ENCODE peak calls at places on chromosome 16, in nine cellular contexts. One of them, this sample, is unnamed.

GRCh38 chr16:8590161-8590688 is at the start of gene TMEM114:
- DNase-seq in choroid plexus epithelial cell: no peak
- DNase-seq in KG1: no peak
- DNase-seq in NCI-H187 treated with DMSO at 0.1 percent for 48 hours: no peak
- DNase-seq in A549: no peak
- DNase-seq in stimulated activated CD8-positive, alpha-beta memory T cell treated with anti-CD3 and anti-CD28 coated beads, Interleukin-12 subunit alpha, Interleukin-12 subunit beta, amount 100 ng/mL, for 1 hour: no peak
- DNase-seq in NCI-H1092 treated with DMSO at 0.1 percent for 48 hours: no peak
- DNase-seq in aorta: no peak
- DNase-seq in nephron progenitor cell: peak; percentile 60
- DNase-seq in this sample: no peak

GRCh38 chr16:20401066-20401465 is 3.5 kb downstream of the PDILT start:
- DNase-seq in choroid plexus epithelial cell: no peak
- DNase-seq in KG1: no peak
- DNase-seq in NCI-H187 treated with DMSO at 0.1 percent for 48 hours: no peak
- DNase-seq in A549: no peak
- DNase-seq in stimulated activated CD8-positive, alpha-beta memory T cell treated with anti-CD3 and anti-CD28 coated beads, Interleukin-12 subunit alpha, Interleukin-12 subunit beta, amount 100 ng/mL, for 1 hour: no peak
- DNase-seq in NCI-H1092 treated with DMSO at 0.1 percent for 48 hours: no peak
- DNase-seq in aorta: no peak
- DNase-seq in nephron progenitor cell: no peak
- DNase-seq in this sample: no peak

GRCh38 chr16:58497935-58498334 is 2.0 kb upstream of the NDRG4 start:
- DNase-seq in choroid plexus epithelial cell: no peak
- DNase-seq in KG1: no peak
- DNase-seq in NCI-H187 treated with DMSO at 0.1 percent for 48 hours: no peak
- DNase-seq in A549: no peak
- DNase-seq in stimulated activated CD8-positive, alpha-beta memory T cell treated with anti-CD3 and anti-CD28 coated beads, Interleukin-12 subunit alpha, Interleukin-12 subunit beta, amount 100 ng/mL, for 1 hour: no peak
- DNase-seq in NCI-H1092 treated with DMSO at 0.1 percent for 48 hours: no peak
- DNase-seq in aorta: peak; percentile 64
- DNase-seq in nephron progenitor cell: no peak
- DNase-seq in this sample: no peak

GRCh38 chr16:23974223-23974622 is 138.4 kb downstream of the PRKCB start:
- DNase-seq in choroid plexus epithelial cell: no peak
- DNase-seq in KG1: no peak
- DNase-seq in NCI-H187 treated with DMSO at 0.1 percent for 48 hours: no peak
- DNase-seq in A549: no peak
- DNase-seq in stimulated activated CD8-positive, alpha-beta memory T cell treated with anti-CD3 and anti-CD28 coated beads, Interleukin-12 subunit alpha, Interleukin-12 subunit beta, amount 100 ng/mL, for 1 hour: no peak
- DNase-seq in NCI-H1092 treated with DMSO at 0.1 percent for 48 hours: no peak
- DNase-seq in aorta: no peak
- DNase-seq in nephron progenitor cell: peak; percentile 67
- DNase-seq in this sample: no peak

GRCh38 chr16:13984794-13985193 is 64.8 kb downstream of the ERCC4 start:
- DNase-seq in choroid plexus epithelial cell: no peak
- DNase-seq in KG1: no peak
- DNase-seq in NCI-H187 treated with DMSO at 0.1 percent for 48 hours: no peak
- DNase-seq in A549: no peak
- DNase-seq in stimulated activated CD8-positive, alpha-beta memory T cell treated with anti-CD3 and anti-CD28 coated beads, Interleukin-12 subunit alpha, Interleukin-12 subunit beta, amount 100 ng/mL, for 1 hour: no peak
- DNase-seq in NCI-H1092 treated with DMSO at 0.1 percent for 48 hours: no peak
- DNase-seq in aorta: no peak
- DNase-seq in nephron progenitor cell: no peak
- DNase-seq in this sample: no peak

GRCh38 chr16:23700509-23700908 is 12.5 kb downstream of the ERN2 start:
- DNase-seq in choroid plexus epithelial cell: no peak
- DNase-seq in KG1: no peak
- DNase-seq in NCI-H187 treated with DMSO at 0.1 percent for 48 hours: no peak
- DNase-seq in A549: no peak
- DNase-seq in stimulated activated CD8-positive, alpha-beta memory T cell treated with anti-CD3 and anti-CD28 coated beads, Interleukin-12 subunit alpha, Interleukin-12 subunit beta, amount 100 ng/mL, for 1 hour: no peak
- DNase-seq in NCI-H1092 treated with DMSO at 0.1 percent for 48 hours: peak; percentile 9
- DNase-seq in aorta: peak; percentile 66
- DNase-seq in nephron progenitor cell: peak; percentile 14
- DNase-seq in this sample: peak; percentile 7

GRCh38 chr16:55542459-55543082 is 23.9 kb upstream of the CAPNS2 start:
- DNase-seq in choroid plexus epithelial cell: peak; percentile 72
- DNase-seq in KG1: no peak
- DNase-seq in NCI-H187 treated with DMSO at 0.1 percent for 48 hours: no peak
- DNase-seq in A549: no peak
- DNase-seq in stimulated activated CD8-positive, alpha-beta memory T cell treated with anti-CD3 and anti-CD28 coated beads, Interleukin-12 subunit alpha, Interleukin-12 subunit beta, amount 100 ng/mL, for 1 hour: no peak
- DNase-seq in NCI-H1092 treated with DMSO at 0.1 percent for 48 hours: no peak
- DNase-seq in aorta: no peak
- DNase-seq in nephron progenitor cell: no peak
- DNase-seq in this sample: no peak

GRCh38 chr16:80260906-80261311 is 279.9 kb upstream of the DYNLRB2 start:
- DNase-seq in choroid plexus epithelial cell: peak; percentile 8
- DNase-seq in KG1: no peak
- DNase-seq in NCI-H187 treated with DMSO at 0.1 percent for 48 hours: no peak
- DNase-seq in A549: no peak
- DNase-seq in stimulated activated CD8-positive, alpha-beta memory T cell treated with anti-CD3 and anti-CD28 coated beads, Interleukin-12 subunit alpha, Interleukin-12 subunit beta, amount 100 ng/mL, for 1 hour: no peak
- DNase-seq in NCI-H1092 treated with DMSO at 0.1 percent for 48 hours: no peak
- DNase-seq in aorta: no peak
- DNase-seq in nephron progenitor cell: no peak
- DNase-seq in this sample: no peak

GRCh38 chr16:84631882-84632281 is 14.0 kb upstream of the COTL1 start:
- DNase-seq in choroid plexus epithelial cell: no peak
- DNase-seq in KG1: no peak
- DNase-seq in NCI-H187 treated with DMSO at 0.1 percent for 48 hours: no peak
- DNase-seq in A549: no peak
- DNase-seq in stimulated activated CD8-positive, alpha-beta memory T cell treated with anti-CD3 and anti-CD28 coated beads, Interleukin-12 subunit alpha, Interleukin-12 subunit beta, amount 100 ng/mL, for 1 hour: no peak
- DNase-seq in NCI-H1092 treated with DMSO at 0.1 percent for 48 hours: no peak
- DNase-seq in aorta: no peak
- DNase-seq in nephron progenitor cell: no peak
- DNase-seq in this sample: no peak

GRCh38 chr16:85370881-85371651 is 242.1 kb upstream of the GSE1 start:
- DNase-seq in choroid plexus epithelial cell: no peak
- DNase-seq in KG1: no peak
- DNase-seq in NCI-H187 treated with DMSO at 0.1 percent for 48 hours: no peak
- DNase-seq in A549: no peak
- DNase-seq in stimulated activated CD8-positive, alpha-beta memory T cell treated with anti-CD3 and anti-CD28 coated beads, Interleukin-12 subunit alpha, Interleukin-12 subunit beta, amount 100 ng/mL, for 1 hour: no peak
- DNase-seq in NCI-H1092 treated with DMSO at 0.1 percent for 48 hours: no peak
- DNase-seq in aorta: peak; percentile 88
- DNase-seq in nephron progenitor cell: peak; percentile 39
- DNase-seq in this sample: no peak

GRCh38 chr16:11050954-11051353 is 106.6 kb downstream of the CLEC16A start:
- DNase-seq in choroid plexus epithelial cell: no peak
- DNase-seq in KG1: no peak
- DNase-seq in NCI-H187 treated with DMSO at 0.1 percent for 48 hours: no peak
- DNase-seq in A549: no peak
- DNase-seq in stimulated activated CD8-positive, alpha-beta memory T cell treated with anti-CD3 and anti-CD28 coated beads, Interleukin-12 subunit alpha, Interleukin-12 subunit beta, amount 100 ng/mL, for 1 hour: no peak
- DNase-seq in NCI-H1092 treated with DMSO at 0.1 percent for 48 hours: no peak
- DNase-seq in aorta: no peak
- DNase-seq in nephron progenitor cell: no peak
- DNase-seq in this sample: no peak

GRCh38 chr16:11361751-11362742 is 16.8 kb downstream of the RMI2 start:
- DNase-seq in choroid plexus epithelial cell: no peak
- DNase-seq in KG1: peak; percentile 48
- DNase-seq in NCI-H187 treated with DMSO at 0.1 percent for 48 hours: no peak
- DNase-seq in A549: no peak
- DNase-seq in stimulated activated CD8-positive, alpha-beta memory T cell treated with anti-CD3 and anti-CD28 coated beads, Interleukin-12 subunit alpha, Interleukin-12 subunit beta, amount 100 ng/mL, for 1 hour: no peak
- DNase-seq in NCI-H1092 treated with DMSO at 0.1 percent for 48 hours: no peak
- DNase-seq in aorta: no peak
- DNase-seq in nephron progenitor cell: no peak
- DNase-seq in this sample: no peak

GRCh38 chr16:57540387-57540786 is 2.1 kb upstream of the ADGRG5 start:
- DNase-seq in choroid plexus epithelial cell: no peak
- DNase-seq in KG1: no peak
- DNase-seq in NCI-H187 treated with DMSO at 0.1 percent for 48 hours: no peak
- DNase-seq in A549: no peak
- DNase-seq in stimulated activated CD8-positive, alpha-beta memory T cell treated with anti-CD3 and anti-CD28 coated beads, Interleukin-12 subunit alpha, Interleukin-12 subunit beta, amount 100 ng/mL, for 1 hour: no peak
- DNase-seq in NCI-H1092 treated with DMSO at 0.1 percent for 48 hours: no peak
- DNase-seq in aorta: peak; percentile 59
- DNase-seq in nephron progenitor cell: no peak
- DNase-seq in this sample: no peak

GRCh38 chr16:78441298-78441697 is 341.8 kb downstream of the WWOX start:
- DNase-seq in choroid plexus epithelial cell: no peak
- DNase-seq in KG1: no peak
- DNase-seq in NCI-H187 treated with DMSO at 0.1 percent for 48 hours: no peak
- DNase-seq in A549: no peak
- DNase-seq in stimulated activated CD8-positive, alpha-beta memory T cell treated with anti-CD3 and anti-CD28 coated beads, Interleukin-12 subunit alpha, Interleukin-12 subunit beta, amount 100 ng/mL, for 1 hour: no peak
- DNase-seq in NCI-H1092 treated with DMSO at 0.1 percent for 48 hours: no peak
- DNase-seq in aorta: no peak
- DNase-seq in nephron progenitor cell: no peak
- DNase-seq in this sample: no peak

GRCh38 chr16:85716680-85717038 is 27.9 kb upstream of the GINS2 start:
- DNase-seq in choroid plexus epithelial cell: no peak
- DNase-seq in KG1: no peak
- DNase-seq in NCI-H187 treated with DMSO at 0.1 percent for 48 hours: no peak
- DNase-seq in A549: no peak
- DNase-seq in stimulated activated CD8-positive, alpha-beta memory T cell treated with anti-CD3 and anti-CD28 coated beads, Interleukin-12 subunit alpha, Interleukin-12 subunit beta, amount 100 ng/mL, for 1 hour: no peak
- DNase-seq in NCI-H1092 treated with DMSO at 0.1 percent for 48 hours: peak; percentile 53
- DNase-seq in aorta: no peak
- DNase-seq in nephron progenitor cell: no peak
- DNase-seq in this sample: no peak

GRCh38 chr16:11196286-11196828 is 59.6 kb downstream of the SOCS1 start:
- DNase-seq in choroid plexus epithelial cell: peak; percentile 38
- DNase-seq in KG1: no peak
- DNase-seq in NCI-H187 treated with DMSO at 0.1 percent for 48 hours: no peak
- DNase-seq in A549: no peak
- DNase-seq in stimulated activated CD8-positive, alpha-beta memory T cell treated with anti-CD3 and anti-CD28 coated beads, Interleukin-12 subunit alpha, Interleukin-12 subunit beta, amount 100 ng/mL, for 1 hour: no peak
- DNase-seq in NCI-H1092 treated with DMSO at 0.1 percent for 48 hours: no peak
- DNase-seq in aorta: no peak
- DNase-seq in nephron progenitor cell: no peak
- DNase-seq in this sample: no peak

GRCh38 chr16:77394699-77395098 is 40.1 kb downstream of the ADAMTS18 start:
- DNase-seq in choroid plexus epithelial cell: no peak
- DNase-seq in KG1: no peak
- DNase-seq in NCI-H187 treated with DMSO at 0.1 percent for 48 hours: no peak
- DNase-seq in A549: no peak
- DNase-seq in stimulated activated CD8-positive, alpha-beta memory T cell treated with anti-CD3 and anti-CD28 coated beads, Interleukin-12 subunit alpha, Interleukin-12 subunit beta, amount 100 ng/mL, for 1 hour: no peak
- DNase-seq in NCI-H1092 treated with DMSO at 0.1 percent for 48 hours: no peak
- DNase-seq in aorta: no peak
- DNase-seq in nephron progenitor cell: no peak
- DNase-seq in this sample: no peak

GRCh38 chr16:83494459-83494858 is 313.3 kb upstream of the HSBP1 start:
- DNase-seq in choroid plexus epithelial cell: peak; percentile 9
- DNase-seq in KG1: no peak
- DNase-seq in NCI-H187 treated with DMSO at 0.1 percent for 48 hours: no peak
- DNase-seq in A549: no peak
- DNase-seq in stimulated activated CD8-positive, alpha-beta memory T cell treated with anti-CD3 and anti-CD28 coated beads, Interleukin-12 subunit alpha, Interleukin-12 subunit beta, amount 100 ng/mL, for 1 hour: no peak
- DNase-seq in NCI-H1092 treated with DMSO at 0.1 percent for 48 hours: no peak
- DNase-seq in aorta: no peak
- DNase-seq in nephron progenitor cell: no peak
- DNase-seq in this sample: no peak

GRCh38 chr16:14527411-14528044 is 102.5 kb downstream of the PARN start:
- DNase-seq in choroid plexus epithelial cell: peak; percentile 83
- DNase-seq in KG1: no peak
- DNase-seq in NCI-H187 treated with DMSO at 0.1 percent for 48 hours: no peak
- DNase-seq in A549: no peak
- DNase-seq in stimulated activated CD8-positive, alpha-beta memory T cell treated with anti-CD3 and anti-CD28 coated beads, Interleukin-12 subunit alpha, Interleukin-12 subunit beta, amount 100 ng/mL, for 1 hour: no peak
- DNase-seq in NCI-H1092 treated with DMSO at 0.1 percent for 48 hours: no peak
- DNase-seq in aorta: no peak
- DNase-seq in nephron progenitor cell: no peak
- DNase-seq in this sample: no peak

GRCh38 chr16:87178177-87178863 is 138.9 kb downstream of the C16orf95 start:
- DNase-seq in choroid plexus epithelial cell: peak; percentile 50
- DNase-seq in KG1: no peak
- DNase-seq in NCI-H187 treated with DMSO at 0.1 percent for 48 hours: no peak
- DNase-seq in A549: no peak
- DNase-seq in stimulated activated CD8-positive, alpha-beta memory T cell treated with anti-CD3 and anti-CD28 coated beads, Interleukin-12 subunit alpha, Interleukin-12 subunit beta, amount 100 ng/mL, for 1 hour: no peak
- DNase-seq in NCI-H1092 treated with DMSO at 0.1 percent for 48 hours: peak; percentile 3
- DNase-seq in aorta: no peak
- DNase-seq in nephron progenitor cell: no peak
- DNase-seq in this sample: no peak

GRCh38 chr16:88616320-88616719 is 22.1 kb upstream of the IL17C start:
- DNase-seq in choroid plexus epithelial cell: no peak
- DNase-seq in KG1: no peak
- DNase-seq in NCI-H187 treated with DMSO at 0.1 percent for 48 hours: no peak
- DNase-seq in A549: no peak
- DNase-seq in stimulated activated CD8-positive, alpha-beta memory T cell treated with anti-CD3 and anti-CD28 coated beads, Interleukin-12 subunit alpha, Interleukin-12 subunit beta, amount 100 ng/mL, for 1 hour: no peak
- DNase-seq in NCI-H1092 treated with DMSO at 0.1 percent for 48 hours: peak; percentile 48
- DNase-seq in aorta: no peak
- DNase-seq in nephron progenitor cell: no peak
- DNase-seq in this sample: no peak

GRCh38 chr16:68901910-68902309 is 58.6 kb downstream of the TANGO6 start:
- DNase-seq in choroid plexus epithelial cell: peak; percentile 70
- DNase-seq in KG1: no peak
- DNase-seq in NCI-H187 treated with DMSO at 0.1 percent for 48 hours: no peak
- DNase-seq in A549: no peak
- DNase-seq in stimulated activated CD8-positive, alpha-beta memory T cell treated with anti-CD3 and anti-CD28 coated beads, Interleukin-12 subunit alpha, Interleukin-12 subunit beta, amount 100 ng/mL, for 1 hour: no peak
- DNase-seq in NCI-H1092 treated with DMSO at 0.1 percent for 48 hours: peak; percentile 60
- DNase-seq in aorta: no peak
- DNase-seq in nephron progenitor cell: no peak
- DNase-seq in this sample: no peak

GRCh38 chr16:88099563-88099890 is 148.3 kb downstream of the BANP start:
- DNase-seq in choroid plexus epithelial cell: no peak
- DNase-seq in KG1: no peak
- DNase-seq in NCI-H187 treated with DMSO at 0.1 percent for 48 hours: no peak
- DNase-seq in A549: no peak
- DNase-seq in stimulated activated CD8-positive, alpha-beta memory T cell treated with anti-CD3 and anti-CD28 coated beads, Interleukin-12 subunit alpha, Interleukin-12 subunit beta, amount 100 ng/mL, for 1 hour: no peak
- DNase-seq in NCI-H1092 treated with DMSO at 0.1 percent for 48 hours: no peak
- DNase-seq in aorta: no peak
- DNase-seq in nephron progenitor cell: no peak
- DNase-seq in this sample: no peak

GRCh38 chr16:71917900-71918299 is 22.6 kb downstream of the IST1 start:
- DNase-seq in choroid plexus epithelial cell: peak; percentile 49
- DNase-seq in KG1: no peak
- DNase-seq in NCI-H187 treated with DMSO at 0.1 percent for 48 hours: no peak
- DNase-seq in A549: no peak
- DNase-seq in stimulated activated CD8-positive, alpha-beta memory T cell treated with anti-CD3 and anti-CD28 coated beads, Interleukin-12 subunit alpha, Interleukin-12 subunit beta, amount 100 ng/mL, for 1 hour: no peak
- DNase-seq in NCI-H1092 treated with DMSO at 0.1 percent for 48 hours: no peak
- DNase-seq in aorta: no peak
- DNase-seq in nephron progenitor cell: no peak
- DNase-seq in this sample: no peak

GRCh38 chr16:87956169-87956770 is 5.0 kb downstream of the BANP start:
- DNase-seq in choroid plexus epithelial cell: peak; percentile 74
- DNase-seq in KG1: peak; percentile 73
- DNase-seq in NCI-H187 treated with DMSO at 0.1 percent for 48 hours: no peak
- DNase-seq in A549: no peak
- DNase-seq in stimulated activated CD8-positive, alpha-beta memory T cell treated with anti-CD3 and anti-CD28 coated beads, Interleukin-12 subunit alpha, Interleukin-12 subunit beta, amount 100 ng/mL, for 1 hour: peak; percentile 49
- DNase-seq in NCI-H1092 treated with DMSO at 0.1 percent for 48 hours: no peak
- DNase-seq in aorta: peak; percentile 78
- DNase-seq in nephron progenitor cell: peak; percentile 59
- DNase-seq in this sample: no peak

GRCh38 chr16:84667600-84668309 is 19.4 kb downstream of the KLHL36 start:
- DNase-seq in choroid plexus epithelial cell: peak; percentile 9
- DNase-seq in KG1: no peak
- DNase-seq in NCI-H187 treated with DMSO at 0.1 percent for 48 hours: no peak
- DNase-seq in A549: no peak
- DNase-seq in stimulated activated CD8-positive, alpha-beta memory T cell treated with anti-CD3 and anti-CD28 coated beads, Interleukin-12 subunit alpha, Interleukin-12 subunit beta, amount 100 ng/mL, for 1 hour: no peak
- DNase-seq in NCI-H1092 treated with DMSO at 0.1 percent for 48 hours: no peak
- DNase-seq in aorta: no peak
- DNase-seq in nephron progenitor cell: no peak
- DNase-seq in this sample: no peak

GRCh38 chr16:65068151-65068740 is 53.6 kb downstream of the CDH11 start:
- DNase-seq in choroid plexus epithelial cell: peak; percentile 82
- DNase-seq in KG1: no peak
- DNase-seq in NCI-H187 treated with DMSO at 0.1 percent for 48 hours: no peak
- DNase-seq in A549: no peak
- DNase-seq in stimulated activated CD8-positive, alpha-beta memory T cell treated with anti-CD3 and anti-CD28 coated beads, Interleukin-12 subunit alpha, Interleukin-12 subunit beta, amount 100 ng/mL, for 1 hour: no peak
- DNase-seq in NCI-H1092 treated with DMSO at 0.1 percent for 48 hours: no peak
- DNase-seq in aorta: no peak
- DNase-seq in nephron progenitor cell: no peak
- DNase-seq in this sample: no peak

GRCh38 chr16:4350787-4351659 is at the start of gene PAM16:
- DNase-seq in choroid plexus epithelial cell: peak; percentile 93
- DNase-seq in KG1: peak; percentile 96
- DNase-seq in NCI-H187 treated with DMSO at 0.1 percent for 48 hours: peak; percentile 21
- DNase-seq in A549: peak; percentile 85
- DNase-seq in stimulated activated CD8-positive, alpha-beta memory T cell treated with anti-CD3 and anti-CD28 coated beads, Interleukin-12 subunit alpha, Interleukin-12 subunit beta, amount 100 ng/mL, for 1 hour: peak; percentile 97
- DNase-seq in NCI-H1092 treated with DMSO at 0.1 percent for 48 hours: peak; percentile 96
- DNase-seq in aorta: peak; percentile 100
- DNase-seq in nephron progenitor cell: peak; percentile 100
- DNase-seq in this sample: peak; percentile 80

GRCh38 chr16:14179116-14179515 is 108.0 kb downstream of the MRTFB start:
- DNase-seq in choroid plexus epithelial cell: peak; percentile 34
- DNase-seq in KG1: no peak
- DNase-seq in NCI-H187 treated with DMSO at 0.1 percent for 48 hours: no peak
- DNase-seq in A549: no peak
- DNase-seq in stimulated activated CD8-positive, alpha-beta memory T cell treated with anti-CD3 and anti-CD28 coated beads, Interleukin-12 subunit alpha, Interleukin-12 subunit beta, amount 100 ng/mL, for 1 hour: no peak
- DNase-seq in NCI-H1092 treated with DMSO at 0.1 percent for 48 hours: no peak
- DNase-seq in aorta: no peak
- DNase-seq in nephron progenitor cell: no peak
- DNase-seq in this sample: no peak

GRCh38 chr16:51640196-51640595 is 489.1 kb upstream of the SALL1 start:
- DNase-seq in choroid plexus epithelial cell: no peak
- DNase-seq in KG1: no peak
- DNase-seq in NCI-H187 treated with DMSO at 0.1 percent for 48 hours: no peak
- DNase-seq in A549: no peak
- DNase-seq in stimulated activated CD8-positive, alpha-beta memory T cell treated with anti-CD3 and anti-CD28 coated beads, Interleukin-12 subunit alpha, Interleukin-12 subunit beta, amount 100 ng/mL, for 1 hour: no peak
- DNase-seq in NCI-H1092 treated with DMSO at 0.1 percent for 48 hours: no peak
- DNase-seq in aorta: no peak
- DNase-seq in nephron progenitor cell: no peak
- DNase-seq in this sample: no peak

GRCh38 chr16:31274831-31275816 is 15.3 kb downstream of the ITGAM start:
- DNase-seq in choroid plexus epithelial cell: no peak
- DNase-seq in KG1: no peak
- DNase-seq in NCI-H187 treated with DMSO at 0.1 percent for 48 hours: no peak
- DNase-seq in A549: no peak
- DNase-seq in stimulated activated CD8-positive, alpha-beta memory T cell treated with anti-CD3 and anti-CD28 coated beads, Interleukin-12 subunit alpha, Interleukin-12 subunit beta, amount 100 ng/mL, for 1 hour: no peak
- DNase-seq in NCI-H1092 treated with DMSO at 0.1 percent for 48 hours: no peak
- DNase-seq in aorta: peak; percentile 13
- DNase-seq in nephron progenitor cell: no peak
- DNase-seq in this sample: no peak

This sample was measured in NCI-H748 treated with DMSO at 0.1 percent for 48 hours.